ENCODE peak calls at places on chromosomes 3 and 15, in ten cellular contexts. One of them, this sample, is unnamed.

GRCh38 chr15:70248116-70249025 is 150.7 kb upstream of the TLE3 start:
- DNase-seq in uterus: no peak
- DNase-seq in esophagus squamous epithelium: no peak
- DNase-seq in lower lobe of right lung: no peak
- DNase-seq in colonic mucosa: no peak
- DNase-seq in stomach: no peak
- DNase-seq in left ventricle myocardium inferior: no peak
- DNase-seq in PC-9: peak; percentile 35
- DNase-seq in HepG2: no peak
- DNase-seq in MM.1S: peak; percentile 23
- DNase-seq in this sample: no peak

GRCh38 chr3:143242101-143242500 is 122.5 kb downstream of the CHST2 start:
- DNase-seq in lower lobe of right lung: no peak
- DNase-seq in MM.1S: no peak
- DNase-seq in stomach: no peak
- DNase-seq in esophagus squamous epithelium: no peak
- DNase-seq in uterus: no peak
- DNase-seq in left ventricle myocardium inferior: no peak
- DNase-seq in HepG2: no peak
- DNase-seq in colonic mucosa: no peak
- DNase-seq in PC-9: no peak
- DNase-seq in this sample: no peak

GRCh38 chr15:58261368-58261767 is 123.2 kb downstream of the AQP9 start:
- DNase-seq in lower lobe of right lung: no peak
- DNase-seq in HepG2: no peak
- DNase-seq in colonic mucosa: no peak
- DNase-seq in stomach: no peak
- DNase-seq in PC-9: no peak
- DNase-seq in esophagus squamous epithelium: no peak
- DNase-seq in left ventricle myocardium inferior: no peak
- DNase-seq in MM.1S: no peak
- DNase-seq in uterus: no peak
- DNase-seq in this sample: no peak

GRCh38 chr3:40657623-40658022 is 132.9 kb downstream of the ZNF621 start:
- DNase-seq in lower lobe of right lung: no peak
- DNase-seq in MM.1S: no peak
- DNase-seq in left ventricle myocardium inferior: no peak
- DNase-seq in esophagus squamous epithelium: no peak
- DNase-seq in stomach: no peak
- DNase-seq in PC-9: no peak
- DNase-seq in HepG2: no peak
- DNase-seq in colonic mucosa: no peak
- DNase-seq in uterus: no peak
- DNase-seq in this sample: no peak

GRCh38 chr3:167909443-167910287 is 174.1 kb downstream of the SERPINI1 start:
- DNase-seq in stomach: no peak
- DNase-seq in esophagus squamous epithelium: no peak
- DNase-seq in lower lobe of right lung: no peak
- DNase-seq in MM.1S: no peak
- DNase-seq in colonic mucosa: no peak
- DNase-seq in left ventricle myocardium inferior: no peak
- DNase-seq in PC-9: no peak
- DNase-seq in HepG2: peak; percentile 11
- DNase-seq in uterus: no peak
- DNase-seq in this sample: no peak

GRCh38 chr3:168684519-168684918 is 588.8 kb upstream of the GOLIM4 start:
- DNase-seq in lower lobe of right lung: no peak
- DNase-seq in esophagus squamous epithelium: no peak
- DNase-seq in uterus: no peak
- DNase-seq in PC-9: no peak
- DNase-seq in HepG2: no peak
- DNase-seq in left ventricle myocardium inferior: no peak
- DNase-seq in stomach: no peak
- DNase-seq in colonic mucosa: no peak
- DNase-seq in MM.1S: no peak
- DNase-seq in this sample: no peak

GRCh38 chr3:122415104-122415744 is 638 bp downstream of the WDR5B start:
- DNase-seq in esophagus squamous epithelium: no peak
- DNase-seq in HepG2: peak; percentile 25
- DNase-seq in PC-9: peak; percentile 64
- DNase-seq in stomach: peak; percentile 57
- DNase-seq in left ventricle myocardium inferior: no peak
- DNase-seq in lower lobe of right lung: no peak
- DNase-seq in colonic mucosa: peak; percentile 55
- DNase-seq in uterus: no peak
- DNase-seq in MM.1S: peak; percentile 84
- DNase-seq in this sample: peak; percentile 62

GRCh38 chr3:111668912-111669488 is 73.9 kb upstream of the ZBED2 start:
- DNase-seq in uterus: no peak
- DNase-seq in PC-9: peak; percentile 16
- DNase-seq in stomach: no peak
- DNase-seq in left ventricle myocardium inferior: no peak
- DNase-seq in colonic mucosa: no peak
- DNase-seq in MM.1S: peak; percentile 58
- DNase-seq in esophagus squamous epithelium: no peak
- DNase-seq in lower lobe of right lung: no peak
- DNase-seq in HepG2: peak; percentile 50
- DNase-seq in this sample: no peak

GRCh38 chr15:29452881-29453731 is 183.5 kb upstream of the NSMCE3 start:
- DNase-seq in uterus: no peak
- DNase-seq in lower lobe of right lung: no peak
- DNase-seq in HepG2: no peak
- DNase-seq in MM.1S: no peak
- DNase-seq in colonic mucosa: no peak
- DNase-seq in stomach: no peak
- DNase-seq in PC-9: no peak
- DNase-seq in esophagus squamous epithelium: no peak
- DNase-seq in left ventricle myocardium inferior: no peak
- DNase-seq in this sample: no peak

GRCh38 chr15:29863438-29863837 is 41.2 kb upstream of the TJP1 start:
- DNase-seq in MM.1S: no peak
- DNase-seq in left ventricle myocardium inferior: no peak
- DNase-seq in stomach: no peak
- DNase-seq in uterus: no peak
- DNase-seq in esophagus squamous epithelium: no peak
- DNase-seq in lower lobe of right lung: no peak
- DNase-seq in PC-9: no peak
- DNase-seq in HepG2: no peak
- DNase-seq in colonic mucosa: no peak
- DNase-seq in this sample: no peak

GRCh38 chr3:50529996-50530706 is 26.7 kb upstream of the CACNA2D2 start:
- DNase-seq in uterus: no peak
- DNase-seq in stomach: no peak
- DNase-seq in PC-9: no peak
- DNase-seq in MM.1S: no peak
- DNase-seq in left ventricle myocardium inferior: no peak
- DNase-seq in HepG2: no peak
- DNase-seq in lower lobe of right lung: no peak
- DNase-seq in colonic mucosa: no peak
- DNase-seq in esophagus squamous epithelium: no peak
- DNase-seq in this sample: no peak

GRCh38 chr3:56323986-56324420 is 144.3 kb downstream of the ERC2 start:
- DNase-seq in MM.1S: no peak
- DNase-seq in esophagus squamous epithelium: no peak
- DNase-seq in HepG2: no peak
- DNase-seq in colonic mucosa: no peak
- DNase-seq in uterus: no peak
- DNase-seq in lower lobe of right lung: no peak
- DNase-seq in left ventricle myocardium inferior: no peak
- DNase-seq in stomach: no peak
- DNase-seq in PC-9: no peak
- DNase-seq in this sample: no peak

GRCh38 chr15:23866832-23867231 is 179.7 kb upstream of the NDN start:
- DNase-seq in uterus: no peak
- DNase-seq in colonic mucosa: no peak
- DNase-seq in PC-9: no peak
- DNase-seq in esophagus squamous epithelium: no peak
- DNase-seq in lower lobe of right lung: no peak
- DNase-seq in MM.1S: peak; percentile 65
- DNase-seq in stomach: no peak
- DNase-seq in left ventricle myocardium inferior: no peak
- DNase-seq in HepG2: peak; percentile 30
- DNase-seq in this sample: no peak

GRCh38 chr3:30496496-30496966 is 109.9 kb upstream of the TGFBR2 start:
- DNase-seq in stomach: no peak
- DNase-seq in lower lobe of right lung: no peak
- DNase-seq in uterus: peak; percentile 37
- DNase-seq in HepG2: no peak
- DNase-seq in MM.1S: no peak
- DNase-seq in left ventricle myocardium inferior: peak; percentile 26
- DNase-seq in colonic mucosa: no peak
- DNase-seq in PC-9: no peak
- DNase-seq in esophagus squamous epithelium: no peak
- DNase-seq in this sample: no peak
- H3K4me3 ChIP-seq in stomach: no peak overlapping the region
- H3K4me3 ChIP-seq in lower lobe of right lung: no peak overlapping the region
- H3K4me3 ChIP-seq in uterus: no peak overlapping the region
- H3K4me3 ChIP-seq in HepG2: no peak overlapping the region
- H3K4me3 ChIP-seq in MM.1S: no peak overlapping the region
- H3K4me3 ChIP-seq in left ventricle myocardium inferior: no peak overlapping the region
- H3K4me3 ChIP-seq in colonic mucosa: no peak overlapping the region
- H3K4me3 ChIP-seq in PC-9: no peak overlapping the region
- H3K4me3 ChIP-seq in esophagus squamous epithelium: no peak overlapping the region
- H3K4me3 ChIP-seq in this sample: no peak overlapping the region

GRCh38 chr3:132283440-132283839 is 33.8 kb upstream of the ACP3 start:
- DNase-seq in stomach: no peak
- DNase-seq in lower lobe of right lung: no peak
- DNase-seq in HepG2: no peak
- DNase-seq in MM.1S: peak; percentile 15
- DNase-seq in left ventricle myocardium inferior: no peak
- DNase-seq in colonic mucosa: no peak
- DNase-seq in uterus: no peak
- DNase-seq in esophagus squamous epithelium: no peak
- DNase-seq in PC-9: peak; percentile 14
- DNase-seq in this sample: no peak

GRCh38 chr3:132284756-132285619 is 32.2 kb upstream of the ACP3 start:
- DNase-seq in stomach: peak; percentile 69
- DNase-seq in esophagus squamous epithelium: no peak
- DNase-seq in lower lobe of right lung: peak; percentile 69
- DNase-seq in uterus: no peak
- DNase-seq in left ventricle myocardium inferior: no peak
- DNase-seq in MM.1S: no peak
- DNase-seq in HepG2: peak; percentile 3
- DNase-seq in colonic mucosa: no peak
- DNase-seq in PC-9: peak; percentile 12
- DNase-seq in this sample: no peak

GRCh38 chr3:132284006-132284405 is 33.2 kb upstream of the ACP3 start:
- DNase-seq in PC-9: no peak
- DNase-seq in colonic mucosa: no peak
- DNase-seq in HepG2: no peak
- DNase-seq in left ventricle myocardium inferior: no peak
- DNase-seq in MM.1S: no peak
- DNase-seq in esophagus squamous epithelium: no peak
- DNase-seq in uterus: no peak
- DNase-seq in stomach: no peak
- DNase-seq in lower lobe of right lung: no peak
- DNase-seq in this sample: no peak

GRCh38 chr3:132286035-132286434 is 31.2 kb upstream of the ACP3 start:
- DNase-seq in colonic mucosa: no peak
- DNase-seq in MM.1S: no peak
- DNase-seq in HepG2: no peak
- DNase-seq in PC-9: no peak
- DNase-seq in stomach: no peak
- DNase-seq in esophagus squamous epithelium: no peak
- DNase-seq in lower lobe of right lung: no peak
- DNase-seq in uterus: no peak
- DNase-seq in left ventricle myocardium inferior: no peak
- DNase-seq in this sample: no peak

DNA sequence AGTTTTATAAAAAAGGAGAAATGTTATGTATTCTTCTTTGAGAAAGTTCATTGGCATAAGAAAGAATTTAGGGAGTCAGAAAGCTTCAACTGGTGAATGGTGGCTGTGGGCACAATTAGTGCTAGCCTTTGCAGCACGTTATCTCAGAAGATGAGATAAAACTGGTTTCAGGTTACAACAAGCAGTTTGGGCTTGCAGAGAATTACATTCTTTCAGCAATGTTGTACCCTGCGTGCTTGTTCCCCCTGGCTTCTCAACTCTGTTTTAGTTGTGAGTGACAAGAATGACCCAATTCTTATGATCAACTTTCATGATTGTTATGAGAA is 31.6 kb upstream of the ACP3 start:
- DNase-seq in lower lobe of right lung: no peak
- DNase-seq in colonic mucosa: no peak
- DNase-seq in esophagus squamous epithelium: no peak
- DNase-seq in PC-9: no peak
- DNase-seq in left ventricle myocardium inferior: no peak
- DNase-seq in MM.1S: no peak
- DNase-seq in uterus: no peak
- DNase-seq in HepG2: no peak
- DNase-seq in stomach: peak; percentile 54
- DNase-seq in this sample: no peak
- TF ChIP-seq CTCF in lower lobe of right lung: no peak
- TF ChIP-seq CTCF in colonic mucosa: no peak
- TF ChIP-seq CTCF in esophagus squamous epithelium: no peak
- TF ChIP-seq CTCF in PC-9: no peak
- TF ChIP-seq CTCF in left ventricle myocardium inferior: no peak
- TF ChIP-seq CTCF in MM.1S: no peak
- TF ChIP-seq CTCF in uterus: no peak
- TF ChIP-seq CTCF in HepG2: no peak
- TF ChIP-seq CTCF in stomach: no peak
- TF ChIP-seq CTCF in this sample: no peak

GRCh38 chr3:136659253-136659652 is 92.9 kb downstream of the STAG1 start:
- DNase-seq in esophagus squamous epithelium: no peak
- DNase-seq in colonic mucosa: no peak
- DNase-seq in uterus: no peak
- DNase-seq in left ventricle myocardium inferior: no peak
- DNase-seq in MM.1S: no peak
- DNase-seq in lower lobe of right lung: no peak
- DNase-seq in HepG2: no peak
- DNase-seq in PC-9: no peak
- DNase-seq in stomach: no peak
- DNase-seq in this sample: no peak
- H3K4me3 ChIP-seq in esophagus squamous epithelium: no peak overlapping the region
- H3K4me3 ChIP-seq in colonic mucosa: no peak overlapping the region
- H3K4me3 ChIP-seq in uterus: no peak overlapping the region
- H3K4me3 ChIP-seq in left ventricle myocardium inferior: no peak overlapping the region
- H3K4me3 ChIP-seq in MM.1S: no peak overlapping the region
- H3K4me3 ChIP-seq in lower lobe of right lung: no peak overlapping the region
- H3K4me3 ChIP-seq in HepG2: no peak overlapping the region
- H3K4me3 ChIP-seq in PC-9: no peak overlapping the region
- H3K4me3 ChIP-seq in stomach: no peak overlapping the region
- H3K4me3 ChIP-seq in this sample: no peak overlapping the region

DNA sequence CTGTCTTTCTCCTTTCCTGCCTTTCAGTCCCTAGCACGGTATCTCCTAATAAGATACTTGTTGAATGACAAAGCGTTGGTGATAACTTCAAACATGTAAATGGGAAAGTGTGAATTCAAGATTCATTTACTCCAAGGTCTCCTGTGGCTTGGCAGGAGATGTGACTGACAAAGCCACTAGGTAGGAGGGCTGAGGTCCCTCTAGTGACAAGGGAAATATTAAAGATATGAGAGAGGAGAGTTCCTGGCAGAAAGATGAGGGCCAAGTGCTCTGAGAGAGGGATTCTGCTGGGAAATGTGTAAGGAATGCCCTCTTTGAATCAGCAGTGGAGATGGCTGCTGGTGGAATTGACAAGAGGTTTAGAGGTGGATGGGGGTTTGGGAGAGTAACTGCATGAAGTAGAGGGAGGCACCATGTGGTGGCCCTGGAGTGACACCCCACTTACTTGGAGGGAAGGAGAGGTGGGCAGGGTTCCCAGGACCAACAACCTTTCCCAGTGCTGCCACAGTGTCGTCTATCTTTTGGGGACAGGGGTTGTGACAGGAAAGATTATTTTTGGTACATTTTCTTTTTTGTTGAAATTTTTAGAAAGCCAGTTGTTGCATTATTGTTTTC is 43.0 kb upstream of the SCAANT1 start:
- DNase-seq in uterus: no peak
- DNase-seq in lower lobe of right lung: no peak
- DNase-seq in left ventricle myocardium inferior: no peak
- DNase-seq in colonic mucosa: no peak
- DNase-seq in HepG2: no peak
- DNase-seq in stomach: no peak
- DNase-seq in PC-9: no peak
- DNase-seq in MM.1S: no peak
- DNase-seq in esophagus squamous epithelium: no peak
- DNase-seq in this sample: no peak
- TF ChIP-seq CTCF in uterus: no peak
- TF ChIP-seq CTCF in lower lobe of right lung: no peak
- TF ChIP-seq CTCF in left ventricle myocardium inferior: no peak
- TF ChIP-seq CTCF in colonic mucosa: no peak
- TF ChIP-seq CTCF in HepG2: no peak
- TF ChIP-seq CTCF in stomach: no peak
- TF ChIP-seq CTCF in PC-9: no peak
- TF ChIP-seq CTCF in MM.1S: no peak
- TF ChIP-seq CTCF in esophagus squamous epithelium: no peak
- TF ChIP-seq CTCF in this sample: no peak

This sample was measured in GM12864.